ENCODE peak calls at places on chromosomes 6 and 20, in eight cellular contexts. H is suprapubic skin, B is adrenal gland, R is osteoblast, Y is GM23248, C is tibial nerve, Q is Karpas-422, N is left ventricle myocardium inferior. O is an unnamed sample.

GRCh38 chr6:142087950-142088857 is 44.5 kb upstream of the GJE1 start:
- DNase-seq in H (no peak), B (no peak), R (no peak), Y (no peak), C (no peak), Q (no peak), N (no peak), O (no peak)

GRCh38 chr6:127191716-127192115 is 73.2 kb downstream of the RSPO3 start:
- DNase-seq in H (no peak), B (no peak), R (peak; percentile 45), Y (peak; percentile 88), C (no peak), Q (no peak), N (no peak), O (no peak)

GRCh38 chr6:107666084-107666981 is 157.8 kb downstream of the SCML4 start:
- DNase-seq in H (no peak), B (no peak), R (peak; percentile 91), Y (no peak), C (no peak), Q (no peak), N (no peak), O (no peak)

GRCh38 chr6:6972456-6972855 is 135.3 kb upstream of the RREB1 start:
- DNase-seq in H (no peak), B (peak; percentile 54), R (no peak), Y (peak; percentile 60), C (no peak), Q (no peak), N (no peak), O (no peak)

GRCh38 chr6:28771401-28772267 is 152.2 kb downstream of the TRIM27 start:
- DNase-seq in H (no peak), B (no peak), R (no peak), Y (no peak), C (no peak), Q (peak; percentile 73), N (no peak), O (no peak)

GRCh38 chr20:57991211-57991841 is 237.1 kb downstream of the ANKRD60 start:
- DNase-seq in H (peak; percentile 86), B (no peak), R (peak; percentile 91), Y (peak; percentile 97), C (no peak), Q (no peak), N (no peak), O (peak; percentile 52)

GRCh38 chr6:119526609-119527605 is 177.3 kb upstream of the MAN1A1 start:
- DNase-seq in H (no peak), B (no peak), R (no peak), Y (peak; percentile 22), C (no peak), Q (no peak), N (no peak), O (no peak)

GRCh38 chr20:50491926-50492634 is 18.1 kb upstream of the PTPN1 start:
- DNase-seq in H (no peak), B (peak; percentile 73), R (no peak), Y (peak; percentile 63), C (no peak), Q (no peak), N (no peak), O (peak; percentile 72)

GRCh38 chr20:62835931-62836861 is 19.3 kb downstream of the COL9A3 start:
- DNase-seq in H (peak; percentile 61), B (no peak), R (peak; percentile 93), Y (peak; percentile 69), C (no peak), Q (no peak), N (no peak), O (no peak)

GRCh38 chr6:119318176-119318575 is 31.4 kb downstream of the MAN1A1 start:
- DNase-seq in H (no peak), B (no peak), R (no peak), Y (no peak), C (no peak), Q (no peak), N (no peak), O (no peak)

GRCh38 chr6:130575971-130576370 is 210.2 kb downstream of the TMEM200A start:
- DNase-seq in H (no peak), B (no peak), R (no peak), Y (no peak), C (no peak), Q (no peak), N (no peak), O (peak; percentile 18)

GRCh38 chr6:158938811-158939254 is 61.2 kb downstream of the RSPH3 start:
- DNase-seq in H (no peak), B (no peak), R (peak; percentile 62), Y (peak; percentile 73), C (no peak), Q (peak; percentile 64), N (no peak), O (peak; percentile 82)

GRCh38 chr20:29079769-29080690 is 2177.4 kb upstream of the DEFB115 start:
- DNase-seq in H (no peak), B (no peak), R (no peak), Y (peak; percentile 50), C (peak; percentile 38), Q (no peak), N (no peak), O (peak; percentile 53)

GRCh38 chr20:10005885-10006284 is 28.9 kb upstream of the ANKEF1 start:
- DNase-seq in H (no peak), B (no peak), R (no peak), Y (no peak), C (no peak), Q (no peak), N (no peak), O (no peak)

GRCh38 chr6:74642101-74642500 is 563.8 kb downstream of the COL12A1 start:
- DNase-seq in H (no peak), B (no peak), R (no peak), Y (no peak), C (no peak), Q (no peak), N (no peak), O (no peak)

GRCh38 chr6:132498638-132499037 is 14.3 kb downstream of the STX7 start:
- DNase-seq in H (no peak), B (no peak), R (no peak), Y (no peak), C (no peak), Q (peak; percentile 90), N (no peak), O (no peak)

GRCh38 chr6:20711518-20711917 is 177.3 kb downstream of the CDKAL1 start:
- DNase-seq in H (no peak), B (no peak), R (no peak), Y (peak; percentile 20), C (no peak), Q (no peak), N (no peak), O (no peak)

GRCh38 chr20:25212242-25212641 is 16.7 kb downstream of the ENTPD6 start:
- DNase-seq in H (no peak), B (peak; percentile 17), R (no peak), Y (no peak), C (no peak), Q (no peak), N (no peak), O (no peak)

GRCh38 chr6:322205-322930 is 30.1 kb downstream of the DUSP22 start:
- DNase-seq in H (no peak), B (no peak), R (no peak), Y (no peak), C (no peak), Q (peak; percentile 52), N (no peak), O (no peak)
- H3K4me1 ChIP-seq in H (peaks cover 17% of the 10 kb centered on the region), B (no peaks in the 10 kb centered on the region), R (peaks cover 4% of the 10 kb centered on the region), Y (peaks cover 3% of the 10 kb centered on the region), C (peaks cover under 1% of the 10 kb centered on the region), Q (no peaks in the 10 kb centered on the region), N (peaks cover 32% of the 10 kb centered on the region), O (no peaks in the 10 kb centered on the region)

GRCh38 chr20:2124632-2125131 is 23.1 kb downstream of the STK35 start:
- DNase-seq in H (no peak), B (peak; percentile 53), R (no peak), Y (no peak), C (no peak), Q (no peak), N (peak; percentile 37), O (no peak)
- H3K4me3 ChIP-seq in H (no peak overlapping the region), B (no peak overlapping the region), R (no peak overlapping the region), Y (no peak overlapping the region), C (no peak overlapping the region), Q (no peak overlapping the region), N (no peak overlapping the region), O (no peak overlapping the region)

GRCh38 chr6:25315778-25316177 is 36.6 kb downstream of the CARMIL1 start:
- DNase-seq in H (no peak), B (no peak), R (no peak), Y (no peak), C (no peak), Q (no peak), N (no peak), O (no peak)
- H3K4me1 ChIP-seq in H (peaks cover 26% of the 10 kb centered on the region), B (peaks cover 4% of the 10 kb centered on the region), R (peaks cover 26% of the 10 kb centered on the region), Y (peaks cover 31% of the 10 kb centered on the region), C (peaks cover 13% of the 10 kb centered on the region), Q (no peaks in the 10 kb centered on the region), N (peaks cover 39% of the 10 kb centered on the region), O (no peaks in the 10 kb centered on the region)

DNA sequence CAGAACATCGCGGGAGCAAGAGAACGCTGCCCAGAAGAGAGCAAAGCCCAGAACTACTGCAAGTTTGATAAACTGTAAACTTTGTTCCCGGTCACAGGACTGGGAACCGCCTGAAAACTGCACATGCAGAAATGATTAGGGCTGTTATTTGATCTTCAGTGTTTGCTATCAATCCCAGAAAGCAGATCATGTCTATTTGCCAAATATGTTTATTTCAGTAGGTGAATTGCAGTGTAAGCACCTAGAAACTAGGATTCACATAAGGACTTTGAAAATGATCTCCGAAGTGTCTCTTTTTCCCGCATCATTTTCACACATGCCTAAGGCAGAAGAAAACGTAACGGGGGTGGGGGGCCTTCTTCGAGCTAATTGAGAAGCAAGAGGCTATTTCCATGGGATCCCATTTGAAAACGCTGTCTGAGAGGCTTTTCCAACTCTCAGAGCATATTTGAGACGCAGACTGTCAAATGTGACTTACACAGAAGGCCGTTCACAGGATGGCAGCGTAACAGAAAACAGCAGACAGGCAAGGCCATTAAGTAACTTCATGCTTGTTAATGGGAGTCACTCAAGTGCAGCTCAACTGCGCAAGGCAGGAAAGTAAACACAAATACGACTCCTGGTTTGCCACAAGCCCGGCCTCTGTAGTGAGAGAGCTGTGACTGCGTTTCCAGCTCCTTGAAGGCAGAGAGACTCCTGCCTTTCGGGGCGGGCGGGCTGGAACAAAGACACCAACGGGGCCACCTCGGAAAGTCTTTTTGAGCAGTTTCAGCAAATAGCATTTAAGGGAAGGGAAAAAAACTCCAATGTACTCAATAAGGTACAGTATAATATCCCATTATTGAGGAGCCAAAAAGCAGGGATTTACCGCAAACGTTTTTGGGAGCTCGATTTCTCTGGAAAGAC is 144.7 kb upstream of the ZNF217 start:
- DNase-seq in H (peak; percentile 85), B (peak; percentile 38), R (no peak), Y (peak; percentile 96), C (peak; percentile 70), Q (no peak), N (peak; percentile 54), O (peak; percentile 41)
- H3K4me3 ChIP-seq in H (peak overlapping the region; percentile 35), B (no peak overlapping the region), R (peak overlapping the region; percentile 45), Y (peak overlapping the region; percentile 66), C (no peak overlapping the region), Q (no peak overlapping the region), N (peak overlapping the region; percentile 46), O (no peak overlapping the region)

GRCh38 chr6:87723727-87724078 is 21.7 kb upstream of the AKIRIN2 start:
- DNase-seq in H (no peak), B (no peak), R (no peak), Y (no peak), C (no peak), Q (no peak), N (no peak), O (no peak)
- H3K4me1 ChIP-seq in H (peaks cover 24% of the 10 kb centered on the region), B (peaks cover 24% of the 10 kb centered on the region), R (peaks cover 21% of the 10 kb centered on the region), Y (peaks cover 36% of the 10 kb centered on the region), C (no peaks in the 10 kb centered on the region), Q (peaks cover 12% of the 10 kb centered on the region), N (peaks cover 28% of the 10 kb centered on the region), O (no peaks in the 10 kb centered on the region)

O was measured in colonic mucosa.